ENCODE peak calls at places on chromosomes 7 and 10, in nine cellular contexts. I is aorta; W is activated B cell treated with CpG ODN at 0.5 μM for 24 hours; S is nucleus accumbens; T is iPS-NIHi11; A is hypothalamus; Z is HEK293T; U is activated T-helper 1 cell treated with Interleukin-2 at 50 U/mL for 16 hours; L is activated naive CD4-positive, alpha-beta T cell. F is an unnamed sample.

GRCh38 chr10:32981760-32982159 is 23.7 kb upstream of the ITGB1 start:
- DNase-seq in I (no peak), W (no peak), S (no peak), T (no peak), A (no peak), Z (no peak), U (no peak), L (no peak), F (peak; percentile 65)

GRCh38 chr7:132475037-132475668 is 101.1 kb downstream of the PLXNA4 start:
- DNase-seq in I (no peak), W (no peak), S (no peak), T (no peak), A (no peak), Z (no peak), U (no peak), L (no peak), F (no peak)

GRCh38 chr7:22329816-22330524 is 27.0 kb downstream of the RAPGEF5 start:
- DNase-seq in I (no peak), W (no peak), S (no peak), T (no peak), A (no peak), Z (no peak), U (no peak), L (no peak), F (no peak)

GRCh38 chr7:99563650-99564049 is 5.2 kb downstream of the ZNF655 start:
- DNase-seq in I (no peak), W (no peak), S (no peak), T (no peak), A (no peak), Z (no peak), U (no peak), L (no peak), F (peak; percentile 29)

GRCh38 chr7:101693498-101694091 is 64.5 kb upstream of the MYL10 start:
- DNase-seq in I (no peak), W (no peak), S (no peak), T (no peak), A (no peak), Z (no peak), U (no peak), L (no peak), F (no peak)

GRCh38 chr7:25720427-25720826 is 431.6 kb upstream of the NFE2L3 start:
- DNase-seq in I (no peak), W (no peak), S (no peak), T (peak; percentile 36), A (no peak), Z (peak; percentile 47), U (no peak), L (no peak), F (no peak)

GRCh38 chr10:28171468-28172235 is 131.2 kb downstream of the MPP7 start:
- DNase-seq in I (no peak), W (no peak), S (no peak), T (no peak), A (no peak), Z (peak; percentile 11), U (no peak), L (no peak), F (peak; percentile 42)

GRCh38 chr10:110310741-110311140 is 6.0 kb upstream of the SMNDC1 start:
- DNase-seq in I (no peak), W (no peak), S (no peak), T (no peak), A (no peak), Z (no peak), U (no peak), L (no peak), F (no peak)

GRCh38 chr10:11178606-11179221 is 161.0 kb downstream of the CELF2 start:
- DNase-seq in I (no peak), W (peak; percentile 43), S (no peak), T (no peak), A (no peak), Z (no peak), U (peak; percentile 73), L (peak; percentile 23), F (peak; percentile 4)

GRCh38 chr7:152865461-152865860 is 105.9 kb downstream of the ACTR3B start:
- DNase-seq in I (no peak), W (no peak), S (no peak), T (no peak), A (no peak), Z (no peak), U (no peak), L (no peak), F (peak; percentile 1)

F was measured in H4.